ENCODE peak calls at places on chromosome 16, in four cellular contexts. E is PC-3, G is tibial nerve, V is thoracic aorta. Q is an unnamed sample.

GRCh38 chr16:63922563-63922962 is 1199.3 kb downstream of the CDH11 start:
- DNase-seq in E (no peak), G (no peak), V (no peak), Q (no peak)

GRCh38 chr16:66693088-66693487 is 3.5 kb downstream of the CMTM4 start:
- DNase-seq in E (no peak), G (no peak), V (no peak), Q (no peak)

GRCh38 chr16:73012341-73012740 is 35.6 kb downstream of the ZFHX3 start:
- DNase-seq in E (no peak), G (no peak), V (no peak), Q (no peak)

GRCh38 chr16:82033006-82033405 is 2.0 kb upstream of the HSD17B2 start:
- DNase-seq in E (no peak), G (no peak), V (no peak), Q (no peak)

GRCh38 chr16:52592778-52593177 is 45.8 kb upstream of the TOX3 start:
- DNase-seq in E (no peak), G (no peak), V (no peak), Q (no peak)

GRCh38 chr16:27154573-27155521 is 48.5 kb upstream of the KDM8 start:
- DNase-seq in E (peak; percentile 41), G (peak; percentile 57), V (no peak), Q (no peak)

GRCh38 chr16:83951544-83951943 is 1.5 kb upstream of the OSGIN1 start:
- DNase-seq in E (no peak), G (no peak), V (no peak), Q (no peak)

GRCh38 chr16:3173892-3174617 is 13.9 kb upstream of the OR1F1 start:
- DNase-seq in E (peak; percentile 49), G (no peak), V (no peak), Q (no peak)

GRCh38 chr16:84854759-84855158 is 35.0 kb downstream of the CRISPLD2 start:
- DNase-seq in E (no peak), G (no peak), V (no peak), Q (no peak)

GRCh38 chr16:10502766-10503165 is 77.6 kb downstream of the EMP2 start:
- DNase-seq in E (no peak), G (no peak), V (no peak), Q (no peak)

GRCh38 chr16:19840524-19841110 is 44.0 kb downstream of the GPRC5B start:
- DNase-seq in E (no peak), G (no peak), V (no peak), Q (no peak)

GRCh38 chr16:2236362-2237075 is at the start of gene DNASE1L2:
- DNase-seq in E (peak; percentile 14), G (no peak), V (no peak), Q (no peak)

GRCh38 chr16:85798901-85799496 is 345 bp downstream of the EMC8 start:
- DNase-seq in E (no peak), G (no peak), V (no peak), Q (no peak)

GRCh38 chr16:84759061-84759460 is 59.3 kb downstream of the USP10 start:
- DNase-seq in E (no peak), G (no peak), V (no peak), Q (no peak)

GRCh38 chr16:14111713-14112538 is 40.8 kb downstream of the MRTFB start:
- DNase-seq in E (peak; percentile 16), G (peak; percentile 52), V (no peak), Q (no peak)

GRCh38 chr16:31129568-31130335 is 5.8 kb downstream of the PRSS8 start:
- DNase-seq in E (no peak), G (no peak), V (no peak), Q (no peak)

GRCh38 chr16:81551821-81552304 is 107.3 kb downstream of the CMIP start:
- DNase-seq in E (no peak), G (no peak), V (no peak), Q (no peak)

GRCh38 chr16:1188781-1189189 is 35.9 kb downstream of the CACNA1H start:
- DNase-seq in E (peak; percentile 35), G (peak; percentile 13), V (no peak), Q (no peak)

GRCh38 chr16:70162041-70162451 is 11.5 kb upstream of the CLEC18C start:
- DNase-seq in E (peak; percentile 90), G (no peak), V (no peak), Q (no peak)

GRCh38 chr16:86737083-86737482 is 158.7 kb downstream of the FOXL1 start:
- DNase-seq in E (no peak), G (no peak), V (no peak), Q (no peak)

GRCh38 chr16:70749681-70750601 is 51.0 kb downstream of the VAC14 start:
- DNase-seq in E (no peak), G (no peak), V (no peak), Q (no peak)

GRCh38 chr16:10971560-10971961 is 27.2 kb downstream of the CLEC16A start:
- DNase-seq in E (peak; percentile 80), G (peak; percentile 88), V (no peak), Q (no peak)

GRCh38 chr16:75733305-75734141 is 7.2 kb upstream of the CPHXL start:
- DNase-seq in E (peak; percentile 3), G (peak; percentile 21), V (no peak), Q (no peak)

GRCh38 chr16:30407794-30408534 is 558 bp downstream of the ZNF771 start:
- DNase-seq in E (no peak), G (no peak), V (no peak), Q (no peak)

GRCh38 chr16:83961591-83961990 is 6.5 kb upstream of the NECAB2 start:
- DNase-seq in E (no peak), G (no peak), V (no peak), Q (no peak)

GRCh38 chr16:85935391-85935956 is 36.5 kb downstream of the IRF8 start:
- DNase-seq in E (no peak), G (no peak), V (no peak), Q (no peak)

GRCh38 chr16:82682757-82683156 is 56.0 kb downstream of the CDH13 start:
- DNase-seq in E (no peak), G (no peak), V (no peak), Q (no peak)

GRCh38 chr16:6643083-6643686 is 689.5 kb upstream of the RBFOX1 start:
- DNase-seq in E (peak; percentile 73), G (peak; percentile 85), V (no peak), Q (peak; percentile 16)

GRCh38 chr16:7513429-7513828 is 180.8 kb downstream of the RBFOX1 start:
- DNase-seq in E (no peak), G (no peak), V (no peak), Q (no peak)

GRCh38 chr16:14284930-14285541 is 213.9 kb downstream of the MRTFB start:
- DNase-seq in E (peak; percentile 60), G (peak; percentile 41), V (no peak), Q (no peak)

GRCh38 chr16:66522816-66523590 is 26.9 kb downstream of the TK2 start:
- DNase-seq in E (no peak), G (no peak), V (no peak), Q (no peak)

GRCh38 chr16:62041401-62041800 is 5.2 kb upstream of the CDH8 start:
- DNase-seq in E (peak; percentile 68), G (no peak), V (no peak), Q (no peak)

GRCh38 chr16:30541502-30542329 is 7.1 kb upstream of the ZNF747 start:
- DNase-seq in E (peak; percentile 13), G (no peak), V (no peak), Q (no peak)

GRCh38 chr16:73011926-73012325 is 36.0 kb downstream of the ZFHX3 start:
- DNase-seq in E (no peak), G (no peak), V (no peak), Q (no peak)

GRCh38 chr16:1030381-1030901 is 42.1 kb upstream of the SSTR5 start:
- DNase-seq in E (no peak), G (no peak), V (no peak), Q (no peak)

GRCh38 chr16:14405611-14406537 is 224.2 kb downstream of the PARN start:
- DNase-seq in E (peak; percentile 16), G (no peak), V (no peak), Q (peak; percentile 83)

GRCh38 chr16:48617104-48617503 is 7.1 kb upstream of the N4BP1 start:
- DNase-seq in E (no peak), G (no peak), V (no peak), Q (no peak)
- H3K4me3 ChIP-seq in E (no peak overlapping the region), G (no peak overlapping the region), V (no peak overlapping the region), Q (no peak overlapping the region)

GRCh38 chr16:55037051-55037450 is 106.4 kb downstream of the IRX5 start:
- DNase-seq in E (no peak), G (no peak), V (no peak), Q (no peak)

GRCh38 chr16:55036371-55036821 is 105.7 kb downstream of the IRX5 start:
- DNase-seq in E (no peak), G (no peak), V (no peak), Q (no peak)

GRCh38 chr16:55033225-55034156 is 102.8 kb downstream of the IRX5 start:
- DNase-seq in E (no peak), G (no peak), V (no peak), Q (no peak)

GRCh38 chr16:55035956-55036355 is 105.3 kb downstream of the IRX5 start:
- DNase-seq in E (no peak), G (no peak), V (no peak), Q (no peak)

GRCh38 chr16:55035037-55035436 is 104.4 kb downstream of the IRX5 start:
- DNase-seq in E (peak; percentile 3), G (no peak), V (no peak), Q (no peak)
- TF ChIP-seq CTCF in E (no peak), G (no peak), V (peak; percentile 15), Q (peak; percentile 67)

DNA sequence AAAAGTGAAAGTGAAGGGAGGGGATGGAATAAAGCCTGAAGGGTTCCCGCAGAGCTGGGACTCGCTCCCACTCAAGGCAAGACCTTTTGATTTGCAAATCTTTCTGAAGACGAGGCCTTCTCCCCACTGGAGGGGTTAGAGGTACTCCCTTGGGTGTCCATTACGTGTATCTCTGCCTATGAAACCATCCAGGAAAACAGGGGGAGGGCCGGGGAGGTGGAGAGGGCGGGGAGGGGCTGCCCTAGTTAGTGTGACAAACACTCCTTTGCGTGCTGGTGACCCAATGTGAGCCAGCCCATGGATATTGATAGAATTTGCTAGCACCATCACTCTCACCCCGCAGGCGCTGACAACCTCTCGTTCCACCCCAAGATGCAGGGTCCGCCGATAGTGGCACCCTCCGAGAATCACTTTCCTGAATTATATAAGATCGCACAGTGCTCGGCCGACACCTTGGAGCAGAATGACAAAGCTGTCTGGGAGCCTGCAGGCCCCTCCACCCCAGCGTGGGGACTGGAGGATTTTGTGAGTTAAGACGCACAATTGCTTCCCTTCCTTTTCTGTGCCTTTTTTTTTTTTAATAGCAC is 155.1 kb downstream of the C16orf78 start:
- DNase-seq in E (no peak), G (no peak), V (no peak), Q (no peak)
- H3K4me3 ChIP-seq in E (no peak overlapping the region), G (peak overlapping the region; percentile 29), V (peak overlapping the region; percentile 64), Q (no peak overlapping the region)

DNA sequence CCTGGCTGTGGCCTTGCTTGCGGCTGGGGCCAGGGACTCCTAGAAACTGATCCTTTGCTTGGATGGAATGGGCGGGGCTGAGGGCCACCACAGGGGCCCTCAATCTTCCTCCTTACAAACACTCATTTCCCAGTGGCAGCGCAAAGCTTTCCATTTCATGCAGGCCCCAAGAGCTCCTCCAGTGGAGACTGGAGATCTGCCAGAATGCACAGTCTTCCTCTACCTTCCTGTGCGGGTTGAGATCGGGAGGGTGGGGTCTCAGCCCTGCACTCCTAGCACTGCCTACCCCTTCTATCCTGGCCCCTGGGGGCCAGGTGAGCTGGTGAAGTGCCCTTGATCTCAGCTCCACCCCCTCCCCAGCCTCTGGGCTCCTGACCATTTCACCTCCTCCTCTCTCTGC is 1.7 kb downstream of the NRN1L start:
- DNase-seq in E (no peak), G (no peak), V (no peak), Q (no peak)
- TF ChIP-seq CTCF in E (no peak), G (no peak), V (no peak), Q (no peak)

GRCh38 chr16:57507414-57508083 is 21.3 kb upstream of the DOK4 start:
- DNase-seq in E (no peak), G (no peak), V (no peak), Q (no peak)
- H3K4me3 ChIP-seq in E (no peak overlapping the region), G (no peak overlapping the region), V (no peak overlapping the region), Q (no peak overlapping the region)

GRCh38 chr16:46607529-46607928 is 13.7 kb downstream of the SHCBP1 start:
- DNase-seq in E (peak; percentile 57), G (no peak), V (no peak), Q (no peak)
- TF ChIP-seq CTCF in E (peak; percentile 49), G (no peak), V (peak; percentile 17), Q (peak; percentile 17)